ENCODE peak calls at places on chromosomes 1 and 21, in six cellular contexts. One of them, this sample, is unnamed. For H3K9me3 and H3K4me1, the result is how much of the 10 kb centered on the place peaks cover.

GRCh38 chr1:59819566-59820438 is 5.1 kb downstream of the HOOK1 start:
- DNase-seq in aorta: no peak
- DNase-seq in kidney: no peak
- DNase-seq in GM23248: no peak
- DNase-seq in transverse colon: no peak
- DNase-seq in prostate gland: no peak
- DNase-seq in this sample: no peak

GRCh38 chr1:71053758-71054157 is 6.1 kb upstream of the PTGER3 start:
- DNase-seq in GM23248: no peak
- DNase-seq in transverse colon: no peak
- DNase-seq in kidney: peak
- DNase-seq in prostate gland: no peak
- DNase-seq in aorta: no peak
- DNase-seq in this sample: no peak

GRCh38 chr21:23130308-23130707 is 2132.1 kb downstream of the NCAM2 start:
- DNase-seq in aorta: no peak
- DNase-seq in prostate gland: no peak
- DNase-seq in kidney: no peak
- DNase-seq in transverse colon: no peak
- DNase-seq in GM23248: no peak
- DNase-seq in this sample: no peak

GRCh38 chr21:42781150-42781980 is 98.0 kb downstream of the WDR4 start:
- DNase-seq in kidney: peak
- DNase-seq in prostate gland: peak
- DNase-seq in transverse colon: peak
- DNase-seq in GM23248: peak
- DNase-seq in aorta: no peak
- DNase-seq in this sample: no peak

GRCh38 chr1:93080424-93080823 is 1.3 kb downstream of the MTF2 start:
- DNase-seq in GM23248: peak
- DNase-seq in transverse colon: no peak
- DNase-seq in aorta: no peak
- DNase-seq in kidney: no peak
- DNase-seq in prostate gland: no peak
- DNase-seq in this sample: no peak

GRCh38 chr21:32624726-32625125 is 12.5 kb upstream of the CFAP298 start:
- DNase-seq in prostate gland: no peak
- DNase-seq in aorta: no peak
- DNase-seq in GM23248: peak
- DNase-seq in kidney: no peak
- DNase-seq in transverse colon: no peak
- DNase-seq in this sample: no peak

GRCh38 chr1:6041432-6042062 is 4.1 kb upstream of the KCNAB2 start:
- DNase-seq in aorta: no peak
- DNase-seq in prostate gland: no peak
- DNase-seq in transverse colon: peak
- DNase-seq in kidney: no peak
- DNase-seq in GM23248: peak
- DNase-seq in this sample: no peak

GRCh38 chr1:7915826-7916225 is 24.8 kb downstream of the TNFRSF9 start:
- DNase-seq in prostate gland: no peak
- DNase-seq in aorta: no peak
- DNase-seq in transverse colon: no peak
- DNase-seq in GM23248: no peak
- DNase-seq in kidney: no peak
- DNase-seq in this sample: no peak

GRCh38 chr1:155197901-155198546 is 9.7 kb downstream of the THBS3 start:
- DNase-seq in prostate gland: no peak
- DNase-seq in GM23248: no peak
- DNase-seq in transverse colon: no peak
- DNase-seq in kidney: peak
- DNase-seq in aorta: peak
- DNase-seq in this sample: no peak

GRCh38 chr1:164855930-164856329 is 296.9 kb downstream of the PBX1 start:
- DNase-seq in kidney: no peak
- DNase-seq in GM23248: no peak
- DNase-seq in aorta: no peak
- DNase-seq in prostate gland: no peak
- DNase-seq in transverse colon: no peak
- DNase-seq in this sample: no peak

GRCh38 chr1:113931456-113931855 is 2.3 kb downstream of the HIPK1 start:
- DNase-seq in transverse colon: no peak
- DNase-seq in GM23248: peak
- DNase-seq in aorta: no peak
- DNase-seq in prostate gland: peak
- DNase-seq in kidney: no peak
- DNase-seq in this sample: no peak

GRCh38 chr21:37631319-37632117 is 264.9 kb downstream of the DYRK1A start:
- DNase-seq in GM23248: no peak
- DNase-seq in kidney: peak
- DNase-seq in transverse colon: no peak
- DNase-seq in prostate gland: peak
- DNase-seq in aorta: no peak
- DNase-seq in this sample: no peak

GRCh38 chr1:69076631-69077030 is 491.1 kb upstream of the LRRC7 start:
- DNase-seq in prostate gland: no peak
- DNase-seq in aorta: no peak
- DNase-seq in transverse colon: no peak
- DNase-seq in GM23248: no peak
- DNase-seq in kidney: no peak
- DNase-seq in this sample: no peak

GRCh38 chr1:189616893-189617292 is 860.8 kb downstream of the BRINP3 start:
- DNase-seq in transverse colon: no peak
- DNase-seq in aorta: no peak
- DNase-seq in kidney: no peak
- DNase-seq in prostate gland: no peak
- DNase-seq in GM23248: peak
- DNase-seq in this sample: no peak

GRCh38 chr1:157310401-157310800 is 172.2 kb upstream of the ETV3 start:
- DNase-seq in prostate gland: no peak
- DNase-seq in GM23248: no peak
- DNase-seq in kidney: no peak
- DNase-seq in transverse colon: no peak
- DNase-seq in aorta: no peak
- DNase-seq in this sample: no peak

GRCh38 chr21:17931080-17931479 is 111.9 kb upstream of the C21orf91 start:
- DNase-seq in aorta: no peak
- DNase-seq in transverse colon: no peak
- DNase-seq in prostate gland: no peak
- DNase-seq in GM23248: no peak
- DNase-seq in kidney: no peak
- DNase-seq in this sample: no peak

GRCh38 chr1:161260939-161261858 is 2.7 kb downstream of the PCP4L1 start:
- DNase-seq in aorta: no peak
- DNase-seq in prostate gland: peak
- DNase-seq in kidney: no peak
- DNase-seq in transverse colon: no peak
- DNase-seq in GM23248: peak
- DNase-seq in this sample: no peak

GRCh38 chr1:245166471-245166885 is 11.7 kb downstream of the KIF26B start:
- DNase-seq in aorta: no peak
- DNase-seq in GM23248: peak
- DNase-seq in kidney: no peak
- DNase-seq in prostate gland: no peak
- DNase-seq in transverse colon: no peak
- DNase-seq in this sample: no peak

GRCh38 chr1:208977012-208977411 is 606.5 kb upstream of the CAMK1G start:
- DNase-seq in kidney: no peak
- DNase-seq in prostate gland: no peak
- DNase-seq in aorta: no peak
- DNase-seq in GM23248: peak
- DNase-seq in transverse colon: no peak
- DNase-seq in this sample: no peak

GRCh38 chr1:65372557-65372956 is 47.9 kb upstream of the LEPR start:
- DNase-seq in transverse colon: no peak
- DNase-seq in kidney: no peak
- DNase-seq in GM23248: peak
- DNase-seq in aorta: no peak
- DNase-seq in prostate gland: no peak
- DNase-seq in this sample: no peak

GRCh38 chr1:1215881-1216605 is 2.1 kb upstream of the TNFRSF4 start:
- DNase-seq in kidney: no peak
- DNase-seq in aorta: no peak
- DNase-seq in transverse colon: no peak
- DNase-seq in GM23248: no peak
- DNase-seq in prostate gland: no peak
- DNase-seq in this sample: no peak

GRCh38 chr1:148434832-148435231 is 48.3 kb downstream of the PPIAL4G start:
- DNase-seq in kidney: no peak
- DNase-seq in aorta: no peak
- DNase-seq in transverse colon: no peak
- DNase-seq in prostate gland: no peak
- DNase-seq in GM23248: no peak
- DNase-seq in this sample: no peak

GRCh38 chr1:160519542-160520435 is 3.3 kb downstream of the SLAMF6 start:
- DNase-seq in prostate gland: no peak
- DNase-seq in kidney: no peak
- DNase-seq in GM23248: no peak
- DNase-seq in aorta: no peak
- DNase-seq in transverse colon: no peak
- DNase-seq in this sample: no peak

GRCh38 chr1:44249543-44249942 is 36.3 kb downstream of the DMAP1 start:
- DNase-seq in prostate gland: no peak
- DNase-seq in aorta: no peak
- DNase-seq in transverse colon: no peak
- DNase-seq in GM23248: no peak
- DNase-seq in kidney: no peak
- DNase-seq in this sample: no peak

GRCh38 chr1:218369688-218370511 is 24.8 kb downstream of the TGFB2 start:
- DNase-seq in aorta: no peak
- DNase-seq in transverse colon: no peak
- DNase-seq in kidney: no peak
- DNase-seq in prostate gland: no peak
- DNase-seq in GM23248: peak
- DNase-seq in this sample: no peak

DNA sequence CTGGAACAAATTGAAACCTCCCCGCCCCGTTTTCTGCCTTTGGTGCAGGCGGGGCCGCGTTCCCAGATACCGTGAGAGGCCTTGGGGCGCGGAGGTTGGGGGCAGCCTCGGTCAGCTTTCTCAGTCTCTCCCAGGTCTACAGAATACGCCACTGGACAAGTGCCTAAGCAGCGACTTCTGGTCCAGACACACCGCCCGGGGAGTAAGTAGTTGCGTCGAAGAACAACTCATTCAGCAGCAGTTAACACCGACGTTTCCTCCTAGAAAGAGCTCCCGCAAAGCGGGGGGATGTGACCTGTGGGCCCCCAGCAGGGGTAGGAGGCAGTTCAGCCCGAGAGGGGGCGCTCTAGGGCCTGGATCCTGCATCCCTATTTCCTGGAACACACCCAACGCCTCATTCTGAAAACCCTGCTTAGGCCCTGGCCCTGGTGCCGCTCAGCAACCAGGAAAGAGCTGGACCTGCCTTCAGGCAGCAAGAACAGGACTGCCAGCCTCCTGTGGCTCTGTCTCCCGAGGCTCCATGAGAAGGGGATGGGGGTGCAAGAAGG is 6.5 kb upstream of the BARHL2 start:
- DNase-seq in transverse colon: no peak
- DNase-seq in GM23248: peak
- DNase-seq in prostate gland: no peak
- DNase-seq in kidney: no peak
- DNase-seq in aorta: no peak
- DNase-seq in this sample: no peak
- H3K4me3 ChIP-seq in transverse colon: peak
- H3K4me3 ChIP-seq in GM23248: peak
- H3K4me3 ChIP-seq in prostate gland: no peak
- H3K4me3 ChIP-seq in kidney: peak
- H3K4me3 ChIP-seq in aorta: no peak
- H3K4me3 ChIP-seq in this sample: peak

DNA sequence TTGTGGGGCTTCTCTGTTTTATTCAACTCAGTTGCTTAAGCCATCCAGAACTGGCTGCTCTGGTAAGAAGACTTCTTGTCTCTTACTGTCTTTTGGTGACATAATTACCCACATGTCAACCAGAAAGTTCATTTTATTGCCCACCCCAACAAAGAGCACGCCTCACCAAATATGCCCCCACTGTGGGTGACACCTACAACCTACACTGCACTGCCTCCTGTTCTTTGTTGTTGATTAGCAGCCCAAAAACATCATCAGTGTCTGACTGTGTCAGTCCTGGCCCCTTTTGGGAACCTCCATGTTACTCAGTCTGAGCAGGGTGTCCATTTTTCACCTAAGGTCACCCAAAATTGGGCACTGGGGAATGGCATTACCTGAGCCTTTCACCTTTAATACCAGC is 49.3 kb downstream of the ZNF678 start:
- DNase-seq in kidney: no peak
- DNase-seq in GM23248: no peak
- DNase-seq in transverse colon: no peak
- DNase-seq in prostate gland: no peak
- DNase-seq in aorta: no peak
- DNase-seq in this sample: no peak
- H3K9me3 ChIP-seq in kidney: under half
- H3K9me3 ChIP-seq in GM23248: under half
- H3K9me3 ChIP-seq in transverse colon: under half
- H3K9me3 ChIP-seq in prostate gland: under half
- H3K9me3 ChIP-seq in aorta: under half
- H3K9me3 ChIP-seq in this sample: under half

GRCh38 chr1:223837687-223838086 is 8.1 kb downstream of the TP53BP2 start:
- DNase-seq in prostate gland: no peak
- DNase-seq in GM23248: no peak
- DNase-seq in kidney: no peak
- DNase-seq in aorta: no peak
- DNase-seq in transverse colon: no peak
- DNase-seq in this sample: no peak
- H3K4me1 ChIP-seq in prostate gland: under half
- H3K4me1 ChIP-seq in GM23248: under half
- H3K4me1 ChIP-seq in kidney: under half
- H3K4me1 ChIP-seq in aorta: under half
- H3K4me1 ChIP-seq in transverse colon: under half
- H3K4me1 ChIP-seq in this sample: half or more

DNA sequence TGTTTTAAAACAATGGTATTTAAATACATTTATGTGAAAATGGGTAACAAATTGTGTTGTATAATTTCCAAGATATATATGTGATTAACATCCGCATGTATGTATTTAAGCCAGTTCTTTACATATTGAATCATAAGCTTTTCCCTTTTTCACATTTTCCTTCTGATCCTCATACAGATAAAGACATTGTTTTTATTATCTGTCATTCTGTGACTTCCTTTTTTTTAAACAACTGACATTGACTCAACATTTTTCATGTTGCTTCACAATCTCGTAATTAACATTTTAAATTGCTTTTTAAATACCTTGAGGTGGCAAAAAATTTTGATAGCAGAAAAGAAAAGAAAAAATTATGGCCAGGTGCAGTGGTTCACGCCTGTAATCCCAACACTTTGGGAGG is 1.4 kb downstream of the STXBP3 start:
- DNase-seq in kidney: no peak
- DNase-seq in GM23248: peak
- DNase-seq in aorta: no peak
- DNase-seq in prostate gland: no peak
- DNase-seq in transverse colon: no peak
- DNase-seq in this sample: no peak
- H3K4me3 ChIP-seq in kidney: peak
- H3K4me3 ChIP-seq in GM23248: peak
- H3K4me3 ChIP-seq in aorta: no peak
- H3K4me3 ChIP-seq in prostate gland: no peak
- H3K4me3 ChIP-seq in transverse colon: no peak
- H3K4me3 ChIP-seq in this sample: peak

This sample was measured in left ventricle myocardium inferior.